ENCODE peak calls at places on chromosomes 16 and 17, in eight cellular contexts. M, V, F, W, R, T, Z and J are unnamed samples.

GRCh38 chr16:18984425-18985005 is 781 bp downstream of the TMC7 start:
- DNase-seq in W (no peak), T (no peak), F (no peak), M (no peak), V (no peak), Z (no peak), R (no peak), J (no peak)

GRCh38 chr16:84446086-84446485 is 58.4 kb downstream of the MEAK7 start:
- DNase-seq in Z (no peak), V (no peak), W (no peak), T (no peak), F (no peak), R (no peak), M (peak; percentile 6), J (no peak)

GRCh38 chr16:50719401-50720337 is 22.2 kb upstream of the CYLD start:
- DNase-seq in F (no peak), V (no peak), R (no peak), M (no peak), W (no peak), T (no peak), Z (no peak), J (no peak)

GRCh38 chr16:19701091-19701490 is 16.9 kb downstream of the KNOP1 start:
- DNase-seq in M (no peak), F (no peak), R (no peak), V (no peak), W (no peak), T (no peak), Z (no peak), J (no peak)

GRCh38 chr17:78905111-78905510 is 2.1 kb upstream of the CEP295NL start:
- DNase-seq in V (no peak), W (no peak), F (no peak), M (no peak), Z (no peak), T (no peak), R (no peak), J (no peak)

GRCh38 chr16:23514381-23515152 is 4.3 kb upstream of the GGA2 start:
- DNase-seq in R (peak; percentile 14), T (no peak), W (no peak), M (no peak), Z (no peak), V (no peak), F (no peak), J (no peak)

GRCh38 chr16:74020086-74020670 is 276.4 kb upstream of the PSMD7 start:
- DNase-seq in Z (no peak), M (no peak), F (no peak), R (no peak), W (peak; percentile 77), V (no peak), T (no peak), J (no peak)

GRCh38 chr17:16986391-16986790 is 14.5 kb upstream of the TNFRSF13B start:
- DNase-seq in M (no peak), W (no peak), V (no peak), T (no peak), Z (no peak), F (no peak), R (no peak), J (no peak)

GRCh38 chr17:46124695-46125592 is 68.3 kb downstream of the KANSL1 start:
- DNase-seq in T (no peak), F (no peak), R (no peak), Z (no peak), M (no peak), V (no peak), W (no peak), J (no peak)

GRCh38 chr16:11039726-11040125 is 95.4 kb downstream of the CLEC16A start:
- DNase-seq in W (no peak), R (no peak), M (no peak), F (peak; percentile 47), V (no peak), T (no peak), Z (no peak), J (no peak)

GRCh38 chr17:5557485-5557884 is 26.8 kb downstream of the NLRP1 start:
- DNase-seq in Z (no peak), M (no peak), R (no peak), T (no peak), W (no peak), F (no peak), V (no peak), J (no peak)

GRCh38 chr16:10895053-10895946 is 18.3 kb downstream of the CIITA start:
- DNase-seq in R (no peak), W (peak; percentile 90), Z (no peak), T (no peak), F (no peak), M (no peak), V (no peak), J (no peak)

GRCh38 chr17:78233678-78234077 is 2.2 kb downstream of the TMEM235 start:
- DNase-seq in T (no peak), R (no peak), M (no peak), V (no peak), F (no peak), W (no peak), Z (no peak), J (no peak)

GRCh38 chr17:63652106-63652505 is 29.9 kb downstream of the MAP3K3 start:
- DNase-seq in T (no peak), Z (no peak), V (no peak), M (no peak), R (no peak), W (no peak), F (no peak), J (no peak)

GRCh38 chr16:79865918-79866317 is 265.4 kb upstream of the MAF start:
- DNase-seq in T (no peak), F (no peak), Z (no peak), M (no peak), R (no peak), V (no peak), W (no peak), J (no peak)

GRCh38 chr16:69378036-69378435 is 7.8 kb downstream of the TERF2 start:
- DNase-seq in Z (no peak), M (no peak), V (no peak), T (no peak), R (no peak), W (no peak), F (no peak), J (no peak)

GRCh38 chr17:35766903-35767510 is 6.3 kb downstream of the C17orf50 start:
- DNase-seq in T (no peak), R (no peak), W (no peak), F (no peak), Z (no peak), M (no peak), V (no peak), J (no peak)

GRCh38 chr16:23962001-23962400 is 126.2 kb downstream of the PRKCB start:
- DNase-seq in W (no peak), M (no peak), V (no peak), T (no peak), F (no peak), R (no peak), Z (no peak), J (no peak)

GRCh38 chr16:82360024-82360783 is 190.2 kb upstream of the MPHOSPH6 start:
- DNase-seq in T (no peak), Z (no peak), W (no peak), M (no peak), R (no peak), F (no peak), V (no peak), J (no peak)

GRCh38 chr16:66247516-66248089 is 118.9 kb upstream of the CDH5 start:
- DNase-seq in V (no peak), M (no peak), Z (no peak), W (no peak), T (peak; percentile 81), F (no peak), R (no peak), J (no peak)

DNA sequence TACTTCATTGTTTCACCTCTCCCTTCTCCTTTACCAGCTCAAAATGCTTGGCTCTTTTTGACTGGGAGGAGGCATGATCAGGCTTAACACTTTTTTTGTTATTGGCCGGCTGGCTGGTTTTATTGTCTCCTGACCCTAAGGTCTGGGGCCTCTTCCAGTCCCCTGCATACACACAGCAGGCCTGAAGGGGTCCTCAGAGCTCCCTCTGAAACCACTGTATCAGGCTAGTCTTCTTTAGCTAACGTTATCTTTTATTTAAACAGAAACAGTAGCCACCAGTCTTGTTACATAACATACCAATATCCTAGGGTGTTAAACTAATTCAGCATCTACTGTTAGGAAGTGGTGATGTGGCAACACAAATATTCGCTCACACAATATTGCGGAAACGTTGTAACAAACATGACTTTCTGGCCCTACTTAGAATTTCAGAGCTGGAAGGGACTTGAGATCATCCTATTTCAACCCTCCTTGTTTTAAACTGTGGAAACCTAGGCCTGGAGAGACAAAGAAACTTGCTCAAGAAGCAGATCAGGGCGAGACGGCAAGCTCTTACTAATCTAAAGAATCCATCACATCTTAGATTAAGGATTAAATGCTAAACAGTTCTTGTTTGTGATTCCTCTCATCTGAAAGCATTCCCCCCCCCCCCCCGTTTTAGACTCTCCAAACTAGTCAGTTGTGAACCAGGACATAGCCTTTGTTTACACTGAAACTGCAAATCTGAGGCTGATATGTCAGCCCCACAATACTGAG is 1.7 kb upstream of the YPEL2 start:
- DNase-seq in W (peak; percentile 93), R (peak; percentile 41), Z (peak; percentile 25), V (peak; percentile 53), F (peak; percentile 79), T (peak; percentile 74), M (no peak), J (no peak)
- H3K27ac ChIP-seq in W (peak overlapping the region; percentile 94), R (no peak overlapping the region), Z (peak overlapping the region; percentile 61), V (peak overlapping the region; percentile 92), F (peak overlapping the region; percentile 99), T (peak overlapping the region; percentile 95), M (peak overlapping the region; percentile 97), J (peak overlapping the region; percentile 96)

DNA sequence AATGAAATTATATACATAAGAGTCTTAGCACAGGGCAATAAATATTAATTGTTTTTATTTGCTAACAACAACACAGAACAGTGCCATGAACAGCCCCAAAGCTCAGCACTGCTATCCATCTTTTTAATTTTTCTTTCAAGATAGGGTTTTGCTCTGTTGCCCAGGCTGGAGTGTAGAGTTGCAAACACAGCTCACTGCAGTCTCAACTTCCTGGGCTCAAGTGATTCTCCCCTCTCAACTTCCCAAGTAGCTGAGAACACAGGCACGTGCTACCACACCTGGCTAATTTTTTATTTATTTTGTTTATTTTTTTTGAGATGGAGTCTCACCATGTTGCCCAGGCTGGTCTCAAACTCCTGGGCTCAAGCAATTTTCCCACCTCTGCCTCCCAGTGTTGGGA is 47.6 kb upstream of the AKAP1 start:
- DNase-seq in W (no peak), F (no peak), T (no peak), V (no peak), Z (no peak), R (no peak), M (no peak), J (no peak)
- H3K27ac ChIP-seq in W (no peak overlapping the region), F (no peak overlapping the region), T (no peak overlapping the region), V (no peak overlapping the region), Z (no peak overlapping the region), R (no peak overlapping the region), M (no peak overlapping the region), J (no peak overlapping the region)

GRCh38 chr17:80063815-80064585 is 27.6 kb downstream of the CCDC40 start:
- DNase-seq in V (peak; percentile 41), Z (no peak), R (no peak), F (peak; percentile 81), W (no peak), M (peak; percentile 72), T (peak; percentile 86), J (no peak)
- H3K27ac ChIP-seq in V (peak overlapping the region; percentile 42), Z (no peak overlapping the region), R (no peak overlapping the region), F (peak overlapping the region; percentile 2), W (no peak overlapping the region), M (peak overlapping the region; percentile 36), T (peak overlapping the region; percentile 35), J (peak overlapping the region; percentile 85)

DNA sequence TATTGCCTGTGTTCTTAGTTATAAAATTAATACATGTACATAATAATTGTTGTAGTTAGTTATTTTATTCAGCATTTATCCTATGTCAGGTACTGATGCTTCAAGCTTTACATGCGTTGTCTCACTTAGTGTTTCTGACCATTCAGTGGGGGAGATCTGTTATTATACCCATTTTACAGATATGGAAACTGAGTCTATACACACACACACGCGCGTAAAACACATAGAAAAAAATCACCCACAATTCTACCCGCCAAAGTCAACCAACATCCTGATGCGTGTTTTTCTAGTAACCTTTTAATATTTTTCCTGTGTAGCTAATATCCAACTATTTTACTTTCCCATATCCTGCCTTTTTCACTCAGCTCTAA is 48.3 kb downstream of the BMERB1 start:
- DNase-seq in Z (no peak), V (no peak), R (no peak), F (no peak), W (no peak), M (no peak), T (no peak), J (no peak)
- H3K27ac ChIP-seq in Z (no peak overlapping the region), V (no peak overlapping the region), R (no peak overlapping the region), F (no peak overlapping the region), W (no peak overlapping the region), M (no peak overlapping the region), T (no peak overlapping the region), J (no peak overlapping the region)